ENCODE peak calls at places on chromosome 2, in nine cellular contexts. I is left lung; P is CD8-positive, alpha-beta T cell; B is kidney; A is ovary; M is osteoblast; C is DND-41; J is fibroblast of lung; Q is PC-9. F is an unnamed sample. For H3K4me1, the result is how much of the 10 kb centered on the place peaks cover.

GRCh38 chr2:41711736-41712135 is 336.1 kb upstream of the PKDCC start:
- DNase-seq in I (no peak), P (no peak), B (no peak), A (no peak), M (no peak), C (no peak), J (no peak), Q (no peak), F (no peak)

GRCh38 chr2:67616749-67617148 is 219.6 kb downstream of the ETAA1 start:
- DNase-seq in I (peak), P (no peak), B (no peak), A (peak), M (peak), C (no peak), J (peak), Q (no peak), F (no peak)

GRCh38 chr2:70461414-70461813 is 92.2 kb downstream of the TGFA start:
- DNase-seq in I (no peak), P (no peak), B (no peak), A (no peak), M (no peak), C (no peak), J (no peak), Q (no peak), F (no peak)

GRCh38 chr2:69565431-69565839 is 78.1 kb downstream of the AAK1 start:
- DNase-seq in I (peak), P (peak), B (peak), A (peak), M (peak), C (peak), J (peak), Q (peak), F (peak)

GRCh38 chr2:42842418-42842817 is 50.0 kb upstream of the HAAO start:
- DNase-seq in I (no peak), P (no peak), B (no peak), A (no peak), M (no peak), C (no peak), J (no peak), Q (no peak), F (peak)

GRCh38 chr2:153047220-153047619 is 328.8 kb downstream of the ARL6IP6 start:
- DNase-seq in I (no peak), P (no peak), B (no peak), A (no peak), M (no peak), C (no peak), J (no peak), Q (no peak), F (no peak)

GRCh38 chr2:79776461-79777146 is 263.8 kb downstream of the CTNNA2 start:
- DNase-seq in I (no peak), P (no peak), B (no peak), A (no peak), M (no peak), C (no peak), J (no peak), Q (no peak), F (no peak)

GRCh38 chr2:191635333-191636234 is 42.4 kb upstream of the NABP1 start:
- DNase-seq in I (no peak), P (no peak), B (no peak), A (no peak), M (peak), C (no peak), J (peak), Q (no peak), F (no peak)

GRCh38 chr2:15298769-15299168 is 262.4 kb downstream of the NBAS start:
- DNase-seq in I (no peak), P (no peak), B (no peak), A (no peak), M (peak), C (peak), J (peak), Q (no peak), F (peak)

GRCh38 chr2:186098821-186099220 is 360.2 kb downstream of the FSIP2 start:
- DNase-seq in I (no peak), P (no peak), B (no peak), A (no peak), M (no peak), C (no peak), J (no peak), Q (no peak), F (no peak)

GRCh38 chr2:27379383-27379839 is 1.1 kb downstream of the ZNF513 start:
- DNase-seq in I (no peak), P (no peak), B (no peak), A (no peak), M (no peak), C (no peak), J (no peak), Q (no peak), F (no peak)

GRCh38 chr2:241739651-241740050 is 5.2 kb downstream of the D2HGDH start:
- DNase-seq in I (no peak), P (no peak), B (no peak), A (no peak), M (peak), C (no peak), J (peak), Q (no peak), F (no peak)

GRCh38 chr2:122156101-122156500 is 400.6 kb downstream of the TSN start:
- DNase-seq in I (no peak), P (no peak), B (no peak), A (no peak), M (no peak), C (no peak), J (no peak), Q (no peak), F (no peak)

GRCh38 chr2:140359056-140359771 is 1579.0 kb upstream of the NXPH2 start:
- DNase-seq in I (no peak), P (no peak), B (no peak), A (no peak), M (no peak), C (no peak), J (peak), Q (no peak), F (no peak)

GRCh38 chr2:106686814-106687213 is 199.2 kb downstream of the ST6GAL2 start:
- DNase-seq in I (no peak), P (no peak), B (no peak), A (no peak), M (no peak), C (no peak), J (no peak), Q (no peak), F (no peak)

GRCh38 chr2:154425999-154426398 is 272.5 kb upstream of the KCNJ3 start:
- DNase-seq in I (no peak), P (no peak), B (no peak), A (no peak), M (no peak), C (no peak), J (no peak), Q (no peak), F (peak)

GRCh38 chr2:60629263-60629662 is 75.8 kb upstream of the BCL11A start:
- DNase-seq in I (no peak), P (no peak), B (no peak), A (no peak), M (no peak), C (no peak), J (no peak), Q (no peak), F (no peak)

GRCh38 chr2:150075831-150076230 is 411.6 kb downstream of the RND3 start:
- DNase-seq in I (no peak), P (no peak), B (no peak), A (no peak), M (no peak), C (no peak), J (peak), Q (no peak), F (no peak)

GRCh38 chr2:172280820-172281454 is 146.4 kb upstream of the ITGA6 start:
- DNase-seq in I (peak), P (no peak), B (no peak), A (no peak), M (no peak), C (no peak), J (no peak), Q (no peak), F (no peak)

GRCh38 chr2:157447031-157447430 is 3.1 kb upstream of the CYTIP start:
- DNase-seq in I (no peak), P (no peak), B (no peak), A (no peak), M (no peak), C (no peak), J (no peak), Q (no peak), F (no peak)

GRCh38 chr2:9808334-9809063 is 34.8 kb upstream of the TAF1B start:
- DNase-seq in I (no peak), P (no peak), B (peak), A (peak), M (peak), C (no peak), J (no peak), Q (no peak), F (no peak)

GRCh38 chr2:207184348-207184747 is 18.6 kb upstream of the KLF7 start:
- DNase-seq in I (no peak), P (no peak), B (no peak), A (no peak), M (peak), C (no peak), J (peak), Q (no peak), F (no peak)

GRCh38 chr2:40095003-40095402 is 315.9 kb upstream of the THUMPD2 start:
- DNase-seq in I (no peak), P (no peak), B (no peak), A (no peak), M (no peak), C (no peak), J (peak), Q (no peak), F (no peak)

GRCh38 chr2:40098786-40099470 is 319.9 kb upstream of the THUMPD2 start:
- DNase-seq in I (no peak), P (no peak), B (no peak), A (no peak), M (no peak), C (no peak), J (peak), Q (no peak), F (no peak)

GRCh38 chr2:40093036-40093673 is 314.1 kb upstream of the THUMPD2 start:
- DNase-seq in I (no peak), P (no peak), B (no peak), A (no peak), M (no peak), C (no peak), J (peak), Q (no peak), F (no peak)

GRCh38 chr2:40097691-40098376 is 318.8 kb upstream of the THUMPD2 start:
- DNase-seq in I (no peak), P (no peak), B (no peak), A (no peak), M (no peak), C (no peak), J (peak), Q (no peak), F (no peak)

GRCh38 chr2:40096360-40096759 is 317.3 kb upstream of the THUMPD2 start:
- DNase-seq in I (no peak), P (no peak), B (no peak), A (no peak), M (no peak), C (no peak), J (peak), Q (no peak), F (no peak)
- H3K4me1 ChIP-seq in I (under half), P (under half), B (under half), A (under half), M (half or more), C (under half), J (under half), Q (under half), F (under half)

GRCh38 chr2:64311948-64312621 is 141.9 kb upstream of the LGALSL start:
- DNase-seq in I (peak), P (no peak), B (peak), A (peak), M (peak), C (no peak), J (peak), Q (peak), F (peak)
- TF ChIP-seq CTCF in I (peak), P (no peak), B (peak), A (no peak), M (peak), C (no peak), J (peak), Q (no peak), F (peak)

GRCh38 chr2:7697052-7697451 is 779.8 kb downstream of the RNF144A start:
- DNase-seq in I (no peak), P (no peak), B (no peak), A (no peak), M (no peak), C (peak), J (no peak), Q (no peak), F (no peak)

GRCh38 chr2:7691961-7692656 is 774.9 kb downstream of the RNF144A start:
- DNase-seq in I (no peak), P (no peak), B (no peak), A (no peak), M (no peak), C (peak), J (no peak), Q (no peak), F (no peak)

GRCh38 chr2:7693246-7694065 is 776.2 kb downstream of the RNF144A start:
- DNase-seq in I (no peak), P (no peak), B (no peak), A (no peak), M (no peak), C (no peak), J (no peak), Q (no peak), F (no peak)

GRCh38 chr2:7694066-7695000 is 777.1 kb downstream of the RNF144A start:
- DNase-seq in I (no peak), P (no peak), B (no peak), A (no peak), M (no peak), C (no peak), J (no peak), Q (no peak), F (no peak)

DNA sequence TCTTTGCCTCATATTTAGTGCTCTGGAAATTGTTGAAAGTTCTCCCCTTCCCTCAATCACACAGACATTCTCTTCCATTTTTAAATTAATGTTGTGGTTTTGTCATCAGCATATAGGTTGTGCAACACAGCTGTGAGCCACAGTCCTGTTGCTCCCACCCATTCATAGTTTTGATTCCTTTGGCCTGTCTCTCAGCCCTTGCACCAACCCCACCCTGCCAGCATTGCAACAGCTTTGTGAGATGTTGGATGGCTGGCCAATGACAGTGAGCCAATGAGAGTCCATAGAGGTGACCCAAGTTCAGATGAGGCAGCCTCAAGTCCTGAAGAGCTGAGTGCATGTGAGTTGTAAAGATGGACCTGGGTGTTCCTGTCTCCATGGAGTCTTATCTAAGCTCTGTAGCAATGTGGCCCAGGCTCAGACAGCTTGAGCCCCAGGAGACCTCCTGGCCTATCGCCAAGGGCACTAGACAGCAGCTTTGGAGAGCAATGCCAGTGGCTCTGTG is 775.5 kb downstream of the RNF144A start:
- DNase-seq in I (no peak), P (no peak), B (no peak), A (no peak), M (peak), C (peak), J (peak), Q (no peak), F (no peak)
- H3K4me1 ChIP-seq in I (under half), P (under half), B (under half), A (under half), M (under half), C (under half), J (under half), Q (under half), F (under half)

GRCh38 chr2:211875488-211875887 is 663.1 kb downstream of the ERBB4 start:
- DNase-seq in I (no peak), P (no peak), B (no peak), A (no peak), M (no peak), C (no peak), J (no peak), Q (no peak), F (no peak)

GRCh38 chr2:211877061-211877460 is 661.5 kb downstream of the ERBB4 start:
- DNase-seq in I (no peak), P (no peak), B (no peak), A (no peak), M (no peak), C (no peak), J (no peak), Q (no peak), F (no peak)

GRCh38 chr2:211881449-211881848 is 657.2 kb downstream of the ERBB4 start:
- DNase-seq in I (no peak), P (no peak), B (no peak), A (no peak), M (no peak), C (no peak), J (no peak), Q (no peak), F (no peak)

DNA sequence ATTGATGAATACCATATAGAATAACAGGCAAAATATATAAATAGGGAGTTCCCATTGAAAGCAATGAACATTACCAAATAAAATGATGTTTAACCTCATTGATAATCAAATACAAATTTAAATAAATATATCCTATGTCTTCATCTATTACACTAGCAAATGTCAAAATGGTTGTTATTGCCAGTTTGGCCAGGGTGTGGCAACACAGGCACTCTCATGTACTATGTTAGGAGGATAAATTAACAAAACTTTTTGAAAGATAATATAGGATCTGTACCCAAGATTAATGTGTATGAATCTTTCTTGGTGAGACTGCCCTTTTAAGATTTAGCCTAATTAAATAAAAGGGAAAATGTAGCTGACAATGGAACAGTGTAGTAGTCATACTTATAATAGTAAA is 659.3 kb downstream of the ERBB4 start:
- DNase-seq in I (no peak), P (no peak), B (no peak), A (no peak), M (no peak), C (no peak), J (peak), Q (no peak), F (no peak)
- TF ChIP-seq CTCF in I (no peak), P (no peak), B (no peak), A (no peak), M (peak), C (peak), J (peak), Q (peak), F (no peak)

GRCh38 chr2:239225456-239225855 is 175.4 kb downstream of the HDAC4 start:
- DNase-seq in I (no peak), P (no peak), B (no peak), A (no peak), M (no peak), C (no peak), J (no peak), Q (no peak), F (no peak)
- H3K4me1 ChIP-seq in I (half or more), P (half or more), B (under half), A (under half), M (half or more), C (under half), J (under half), Q (under half), F (under half)

GRCh38 chr2:118689033-118689432 is 158.4 kb downstream of the EN1 start:
- DNase-seq in I (no peak), P (no peak), B (no peak), A (no peak), M (no peak), C (no peak), J (no peak), Q (no peak), F (no peak)

GRCh38 chr2:118696786-118697465 is 150.5 kb downstream of the EN1 start:
- DNase-seq in I (no peak), P (no peak), B (no peak), A (no peak), M (no peak), C (no peak), J (peak), Q (no peak), F (no peak)

GRCh38 chr2:118689874-118690273 is 157.6 kb downstream of the EN1 start:
- DNase-seq in I (no peak), P (no peak), B (no peak), A (no peak), M (no peak), C (no peak), J (no peak), Q (no peak), F (no peak)

GRCh38 chr2:118689456-118689855 is 158.0 kb downstream of the EN1 start:
- DNase-seq in I (no peak), P (no peak), B (no peak), A (no peak), M (no peak), C (peak), J (no peak), Q (no peak), F (no peak)

DNA sequence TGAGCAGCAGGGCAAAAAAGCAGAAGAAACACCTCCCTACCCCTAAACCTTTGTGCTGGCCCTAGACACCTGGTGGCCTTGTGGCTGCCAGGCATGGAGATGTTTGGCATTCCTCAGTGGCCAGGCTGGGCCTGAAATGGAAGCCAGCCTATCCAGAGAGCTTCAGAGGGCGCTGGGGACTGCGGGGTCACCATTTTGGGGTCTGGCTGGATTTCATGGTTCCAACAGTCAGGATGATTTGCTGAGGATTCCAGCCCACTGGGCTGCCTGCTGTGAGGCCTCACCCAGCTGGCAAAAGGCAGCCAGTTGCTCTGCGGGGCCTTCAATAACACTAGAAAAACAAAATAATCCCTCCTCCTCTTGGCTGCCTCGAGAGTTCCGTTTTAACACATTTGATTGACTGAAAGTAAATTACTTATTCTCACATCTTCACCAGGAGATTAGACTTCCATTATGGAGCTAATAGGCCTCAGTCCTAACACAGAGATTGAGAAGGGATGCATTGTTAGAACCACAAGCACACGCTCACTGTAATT is 154.1 kb downstream of the EN1 start:
- DNase-seq in I (no peak), P (no peak), B (no peak), A (no peak), M (no peak), C (no peak), J (no peak), Q (no peak), F (no peak)
- TF ChIP-seq CTCF in I (no peak), P (no peak), B (no peak), A (no peak), M (no peak), C (no peak), J (no peak), Q (no peak), F (no peak)

GRCh38 chr2:196108604-196109003 is 40.0 kb upstream of the DNAH7 start:
- DNase-seq in I (no peak), P (no peak), B (no peak), A (no peak), M (no peak), C (no peak), J (no peak), Q (no peak), F (no peak)
- H3K4me1 ChIP-seq in I (under half), P (under half), B (under half), A (under half), M (under half), C (under half), J (under half), Q (under half), F (under half)

DNA sequence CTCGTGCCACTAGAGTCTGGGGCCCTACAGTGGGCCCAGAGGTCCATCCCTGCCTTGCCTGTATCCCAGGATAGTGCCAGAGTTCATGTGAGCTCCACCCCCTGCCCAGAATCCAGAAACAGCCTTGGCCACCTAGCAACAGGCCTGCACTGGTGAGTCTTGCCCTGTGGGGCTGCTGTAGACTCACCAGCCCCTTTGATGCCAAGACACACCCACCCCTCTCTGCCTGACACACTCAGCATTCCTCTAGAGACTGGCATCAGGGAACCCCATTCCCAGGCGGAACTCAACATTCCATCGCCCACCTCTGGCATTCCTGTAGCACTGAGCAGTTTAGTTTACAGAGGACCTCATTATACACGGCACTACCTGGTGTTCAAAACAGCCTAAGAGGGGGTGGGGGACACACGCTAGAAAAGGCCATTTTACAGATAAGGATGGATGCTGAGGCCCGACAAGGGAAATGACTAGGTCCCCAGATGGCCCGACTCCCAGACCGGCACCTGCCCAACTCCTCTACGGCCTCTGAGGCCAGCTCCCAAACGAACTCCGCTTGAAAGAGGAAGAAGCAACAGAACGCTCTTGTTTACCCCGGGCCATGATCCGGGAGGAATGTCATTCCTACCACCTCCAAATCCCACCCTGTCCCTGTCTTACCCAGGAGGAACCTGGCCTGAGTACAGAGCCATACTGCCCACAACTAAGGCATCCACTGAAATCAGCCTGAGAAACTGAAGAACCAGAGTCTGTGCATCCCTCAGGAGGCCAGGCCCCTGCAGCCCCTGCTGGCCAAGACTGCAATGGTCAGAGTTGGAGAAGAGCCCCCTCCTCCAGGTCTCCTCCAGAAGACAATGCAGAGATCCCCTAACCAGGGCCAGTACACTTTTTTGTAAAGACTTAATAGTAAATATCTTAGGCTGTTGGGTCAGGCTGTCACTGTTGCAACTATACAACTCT is 180.2 kb downstream of the TNS1 start:
- DNase-seq in I (no peak), P (no peak), B (no peak), A (no peak), M (peak), C (no peak), J (no peak), Q (peak), F (no peak)
- TF ChIP-seq CTCF in I (no peak), P (no peak), B (no peak), A (no peak), M (peak), C (no peak), J (no peak), Q (no peak), F (no peak)

F was measured in uterus.